ENCODE peak calls at places on chromosome 20, in four cellular contexts. One of them, this sample, is unnamed.

GRCh38 chr20:19633985-19634384 is 124.1 kb upstream of the RIN2 start:
- DNase-seq in GM12878: no peak
- DNase-seq in H1: no peak
- DNase-seq in HepG2: no peak
- DNase-seq in this sample: no peak

GRCh38 chr20:15047100-15047499 is 709.7 kb upstream of the FLRT3 start:
- DNase-seq in GM12878: no peak
- DNase-seq in H1: no peak
- DNase-seq in HepG2: no peak
- DNase-seq in this sample: no peak

GRCh38 chr20:2402271-2402980 is 21.7 kb downstream of the TGM6 start:
- DNase-seq in GM12878: no peak
- DNase-seq in H1: no peak
- DNase-seq in HepG2: peak
- DNase-seq in this sample: no peak

GRCh38 chr20:43584448-43585138 is 6.1 kb upstream of the IFT52 start:
- DNase-seq in GM12878: no peak
- DNase-seq in H1: no peak
- DNase-seq in HepG2: peak
- DNase-seq in this sample: no peak

GRCh38 chr20:37042986-37043972 is 52.5 kb downstream of the RBL1 start:
- DNase-seq in GM12878: peak
- DNase-seq in H1: no peak
- DNase-seq in HepG2: no peak
- DNase-seq in this sample: no peak

GRCh38 chr20:15045246-15045645 is 707.8 kb upstream of the FLRT3 start:
- DNase-seq in GM12878: no peak
- DNase-seq in H1: no peak
- DNase-seq in HepG2: no peak
- DNase-seq in this sample: no peak

GRCh38 chr20:43558412-43559146 is at the start of gene SGK2:
- DNase-seq in GM12878: no peak
- DNase-seq in H1: no peak
- DNase-seq in HepG2: peak
- DNase-seq in this sample: no peak

GRCh38 chr20:31968299-31969126 is 562 bp downstream of the XKR7 start:
- DNase-seq in GM12878: no peak
- DNase-seq in H1: peak
- DNase-seq in HepG2: peak
- DNase-seq in this sample: peak

GRCh38 chr20:44942264-44942973 is 17.8 kb downstream of the TOMM34 start:
- DNase-seq in GM12878: no peak
- DNase-seq in H1: no peak
- DNase-seq in HepG2: peak
- DNase-seq in this sample: no peak

GRCh38 chr20:47680804-47681529 is 104.3 kb downstream of the SULF2 start:
- DNase-seq in GM12878: no peak
- DNase-seq in H1: no peak
- DNase-seq in HepG2: peak
- DNase-seq in this sample: no peak

GRCh38 chr20:9609892-9610502 is 95.6 kb downstream of the LAMP5 start:
- DNase-seq in GM12878: peak
- DNase-seq in H1: peak
- DNase-seq in HepG2: peak
- DNase-seq in this sample: peak

GRCh38 chr20:5888051-5888450 is 62.3 kb downstream of the TRMT6 start:
- DNase-seq in GM12878: no peak
- DNase-seq in H1: no peak
- DNase-seq in HepG2: no peak
- DNase-seq in this sample: no peak

GRCh38 chr20:47701612-47702011 is 83.7 kb downstream of the SULF2 start:
- DNase-seq in GM12878: no peak
- DNase-seq in H1: no peak
- DNase-seq in HepG2: no peak
- DNase-seq in this sample: no peak

GRCh38 chr20:63029358-63030121 is 22.8 kb upstream of the BHLHE23 start:
- DNase-seq in GM12878: no peak
- DNase-seq in H1: no peak
- DNase-seq in HepG2: no peak
- DNase-seq in this sample: no peak

GRCh38 chr20:55880361-55880760 is 125.0 kb downstream of the CBLN4 start:
- DNase-seq in GM12878: no peak
- DNase-seq in H1: no peak
- DNase-seq in HepG2: no peak
- DNase-seq in this sample: no peak

GRCh38 chr20:46807998-46808397 is 86.6 kb upstream of the EYA2 start:
- DNase-seq in GM12878: no peak
- DNase-seq in H1: no peak
- DNase-seq in HepG2: no peak
- DNase-seq in this sample: no peak

GRCh38 chr20:13046409-13046808 is 37.6 kb downstream of the SPTLC3 start:
- DNase-seq in GM12878: no peak
- DNase-seq in H1: no peak
- DNase-seq in HepG2: no peak
- DNase-seq in this sample: no peak

GRCh38 chr20:5400164-5400762 is 83.5 kb upstream of the PROKR2 start:
- DNase-seq in GM12878: no peak
- DNase-seq in H1: peak
- DNase-seq in HepG2: peak
- DNase-seq in this sample: peak

GRCh38 chr20:24164360-24164759 is 175.8 kb upstream of the GGTLC1 start:
- DNase-seq in GM12878: no peak
- DNase-seq in H1: peak
- DNase-seq in HepG2: peak
- DNase-seq in this sample: peak

GRCh38 chr20:38935285-38935684 is 9.1 kb downstream of the FAM83D start:
- DNase-seq in GM12878: no peak
- DNase-seq in H1: no peak
- DNase-seq in HepG2: no peak
- DNase-seq in this sample: no peak

GRCh38 chr20:29079769-29080690 is 2177.4 kb upstream of the DEFB115 start:
- DNase-seq in GM12878: no peak
- DNase-seq in H1: no peak
- DNase-seq in HepG2: peak
- DNase-seq in this sample: peak

GRCh38 chr20:58091810-58092209 is 136.6 kb downstream of the ANKRD60 start:
- DNase-seq in GM12878: no peak
- DNase-seq in H1: no peak
- DNase-seq in HepG2: no peak
- DNase-seq in this sample: no peak

GRCh38 chr20:5177071-5177470 is 50.3 kb downstream of the CDS2 start:
- DNase-seq in GM12878: no peak
- DNase-seq in H1: no peak
- DNase-seq in HepG2: no peak
- DNase-seq in this sample: no peak

GRCh38 chr20:63709149-63709527 is 1.3 kb downstream of the ZGPAT start:
- DNase-seq in GM12878: no peak
- DNase-seq in H1: no peak
- DNase-seq in HepG2: no peak
- DNase-seq in this sample: no peak

GRCh38 chr20:63116412-63117106 is 99.4 kb downstream of the YTHDF1 start:
- DNase-seq in GM12878: no peak
- DNase-seq in H1: peak
- DNase-seq in HepG2: no peak
- DNase-seq in this sample: peak

GRCh38 chr20:20003088-20003954 is 13.8 kb upstream of the NAA20 start:
- DNase-seq in GM12878: no peak
- DNase-seq in H1: no peak
- DNase-seq in HepG2: no peak
- DNase-seq in this sample: no peak

GRCh38 chr20:34532751-34533150 is 16.5 kb downstream of the DYNLRB1 start:
- DNase-seq in GM12878: no peak
- DNase-seq in H1: no peak
- DNase-seq in HepG2: no peak
- DNase-seq in this sample: no peak
- H3K4me3 ChIP-seq in GM12878: no peak
- H3K4me3 ChIP-seq in H1: no peak
- H3K4me3 ChIP-seq in HepG2: no peak
- H3K4me3 ChIP-seq in this sample: no peak

GRCh38 chr20:50335105-50335504 is 144.5 kb downstream of the CEBPB start:
- DNase-seq in GM12878: no peak
- DNase-seq in H1: no peak
- DNase-seq in HepG2: peak
- DNase-seq in this sample: peak
- TF ChIP-seq YY1 in GM12878: no peak
- TF ChIP-seq YY1 in H1: peak
- TF ChIP-seq YY1 in HepG2: no peak
- TF ChIP-seq YY1 in this sample: no peak

DNA sequence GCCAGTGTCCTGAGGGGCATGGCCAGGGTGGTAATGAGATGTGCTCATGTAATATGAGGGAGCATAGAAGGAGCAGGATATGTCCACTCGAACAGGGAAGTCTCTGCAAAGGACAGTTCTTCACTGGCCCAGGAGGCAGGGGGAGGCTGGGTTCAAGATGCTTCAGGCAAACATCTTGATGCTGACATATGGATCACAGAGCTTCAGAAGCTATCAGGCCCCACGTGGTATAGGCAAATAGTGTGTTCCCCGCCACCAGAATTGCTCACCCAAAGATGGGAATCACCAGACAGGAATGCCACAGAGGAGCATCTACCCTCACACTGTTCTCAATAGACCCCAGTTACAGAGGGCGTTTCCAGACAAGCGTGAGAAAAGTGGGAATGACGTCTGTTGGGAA is 201.6 kb upstream of the CDH4 start:
- DNase-seq in GM12878: no peak
- DNase-seq in H1: no peak
- DNase-seq in HepG2: no peak
- DNase-seq in this sample: no peak
- TF ChIP-seq SUZ12 in GM12878: no peak
- TF ChIP-seq SUZ12 in H1: no peak
- TF ChIP-seq SUZ12 in HepG2: no peak
- TF ChIP-seq SUZ12 in this sample: no peak

GRCh38 chr20:388034-388994 is 7.8 kb downstream of the TRIB3 start:
- DNase-seq in GM12878: no peak
- DNase-seq in H1: no peak
- DNase-seq in HepG2: no peak
- DNase-seq in this sample: no peak
- H3K4me3 ChIP-seq in GM12878: no peak
- H3K4me3 ChIP-seq in H1: no peak
- H3K4me3 ChIP-seq in HepG2: no peak
- H3K4me3 ChIP-seq in this sample: no peak

DNA sequence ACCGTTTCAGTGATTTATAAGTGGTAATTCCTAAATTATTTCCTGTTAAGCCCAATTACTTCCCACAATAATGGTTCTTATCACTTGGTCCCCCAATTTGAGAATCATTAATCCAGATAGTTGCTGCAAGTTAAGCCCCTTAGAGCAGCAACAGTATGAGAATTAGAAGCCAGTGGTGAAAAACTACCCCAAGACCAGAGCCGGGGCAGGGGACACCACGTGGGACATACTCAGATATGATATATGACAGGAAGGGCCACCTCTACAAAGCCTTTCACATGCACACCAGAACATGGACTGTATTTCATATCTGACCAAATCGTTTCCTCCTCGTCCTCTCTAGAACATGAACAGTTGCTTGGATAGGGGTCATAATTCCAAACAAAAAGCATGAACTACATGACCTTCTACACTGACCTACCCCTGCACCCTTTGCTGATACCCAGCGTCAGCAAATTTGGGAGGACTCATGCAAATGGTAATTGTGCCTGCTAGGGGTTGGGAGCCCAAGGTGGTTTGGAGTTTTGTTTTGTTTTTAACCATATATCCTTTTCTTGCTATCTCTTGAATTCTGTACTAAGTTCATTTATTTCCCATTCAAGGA is 3.9 kb downstream of the JAG1 start:
- DNase-seq in GM12878: no peak
- DNase-seq in H1: no peak
- DNase-seq in HepG2: no peak
- DNase-seq in this sample: no peak
- TF ChIP-seq YY1 in GM12878: no peak
- TF ChIP-seq YY1 in H1: no peak
- TF ChIP-seq YY1 in HepG2: no peak
- TF ChIP-seq YY1 in this sample: no peak

GRCh38 chr20:57024849-57025248 is 241.6 kb downstream of the BMP7 start:
- DNase-seq in GM12878: no peak
- DNase-seq in H1: no peak
- DNase-seq in HepG2: no peak
- DNase-seq in this sample: no peak

GRCh38 chr20:57023997-57024396 is 242.4 kb downstream of the BMP7 start:
- DNase-seq in GM12878: no peak
- DNase-seq in H1: no peak
- DNase-seq in HepG2: no peak
- DNase-seq in this sample: no peak

GRCh38 chr20:57027752-57028151 is 238.7 kb downstream of the BMP7 start:
- DNase-seq in GM12878: no peak
- DNase-seq in H1: no peak
- DNase-seq in HepG2: no peak
- DNase-seq in this sample: no peak

GRCh38 chr20:57025261-57025660 is 241.2 kb downstream of the BMP7 start:
- DNase-seq in GM12878: no peak
- DNase-seq in H1: no peak
- DNase-seq in HepG2: no peak
- DNase-seq in this sample: no peak

GRCh38 chr20:57025666-57026065 is 240.8 kb downstream of the BMP7 start:
- DNase-seq in GM12878: no peak
- DNase-seq in H1: no peak
- DNase-seq in HepG2: no peak
- DNase-seq in this sample: no peak
- TF ChIP-seq SUZ12 in GM12878: no peak
- TF ChIP-seq SUZ12 in H1: no peak
- TF ChIP-seq SUZ12 in HepG2: no peak
- TF ChIP-seq SUZ12 in this sample: no peak

DNA sequence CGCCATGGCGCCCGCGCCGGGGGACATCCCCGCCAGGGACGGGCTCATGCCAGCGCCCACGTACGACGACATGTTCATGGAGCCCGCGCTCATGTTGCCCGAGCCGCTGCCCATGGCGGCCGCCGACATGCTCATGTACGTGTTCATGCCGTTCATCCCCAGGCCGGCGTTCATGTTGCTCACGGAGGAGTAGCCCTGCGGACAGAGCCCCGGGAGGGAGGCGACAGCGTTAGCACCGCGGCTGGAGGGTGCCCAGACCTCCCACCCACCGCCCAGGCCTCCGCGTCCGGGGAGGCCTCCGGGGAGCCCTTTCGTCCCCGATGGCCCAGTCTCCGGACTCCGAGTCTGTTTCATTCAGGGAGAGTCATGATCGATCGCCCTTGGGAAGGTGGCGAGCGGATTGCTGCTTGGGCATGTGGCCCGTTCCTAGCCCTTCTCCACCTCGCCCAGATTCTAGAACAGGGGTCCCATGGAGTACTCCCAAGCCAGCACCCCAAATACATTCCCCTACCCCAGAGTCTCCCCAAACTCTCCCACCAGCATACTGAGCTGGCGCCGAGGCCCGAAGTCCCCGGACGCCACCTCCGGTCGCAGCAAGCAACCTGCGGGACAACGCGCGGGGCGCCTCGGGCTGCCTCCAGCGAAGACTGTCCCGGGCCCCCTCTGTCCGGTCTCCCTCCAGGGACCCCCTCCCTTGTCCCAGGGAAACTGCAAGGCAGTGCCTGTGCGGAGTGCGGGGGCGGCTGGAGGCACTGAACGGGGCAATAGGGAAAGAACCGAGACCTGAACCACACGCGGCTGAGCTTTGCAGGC is 1.2 kb downstream of the FOXA2 start:
- DNase-seq in GM12878: no peak
- DNase-seq in H1: peak
- DNase-seq in HepG2: peak
- DNase-seq in this sample: no peak
- H3K4me3 ChIP-seq in GM12878: no peak
- H3K4me3 ChIP-seq in H1: peak
- H3K4me3 ChIP-seq in HepG2: peak
- H3K4me3 ChIP-seq in this sample: peak

GRCh38 chr20:51184289-51184688 is 161.4 kb upstream of the KCNG1 start:
- DNase-seq in GM12878: no peak
- DNase-seq in H1: no peak
- DNase-seq in HepG2: no peak
- DNase-seq in this sample: no peak
- TF ChIP-seq YY1 in GM12878: no peak
- TF ChIP-seq YY1 in H1: no peak
- TF ChIP-seq YY1 in HepG2: no peak
- TF ChIP-seq YY1 in this sample: no peak